ENCODE peak calls at places on chromosomes 4 and X, in four cellular contexts. P is NAMALWA, T is B cell, Y is left lung. L is an unnamed sample.

GRCh38 chr4:75255261-75255660 is 258.9 kb downstream of the RCHY1 start:
- DNase-seq in P (no peak), T (no peak), Y (no peak), L (no peak)

GRCh38 chr4:56004235-56004634 is 55.5 kb downstream of the CEP135 start:
- DNase-seq in P (no peak), T (no peak), Y (no peak), L (no peak)

GRCh38 chr4:139916041-139916440 is 237.9 kb downstream of the MAML3 start:
- DNase-seq in P (no peak), T (no peak), Y (no peak), L (no peak)

GRCh38 chr4:35934370-35934981 is 309.8 kb downstream of the ARAP2 start:
- DNase-seq in P (peak; percentile 58), T (no peak), Y (no peak), L (peak; percentile 59)

GRCh38 chrX:136975642-136976518 is 57.9 kb downstream of the GPR101 start:
- DNase-seq in P (no peak), T (no peak), Y (no peak), L (no peak)

GRCh38 chrX:126137899-126138298 is 28.2 kb downstream of the DCAF12L2 start:
- DNase-seq in P (peak; percentile 24), T (no peak), Y (no peak), L (peak; percentile 0)

GRCh38 chr4:54664400-54664799 is 6.6 kb downstream of the KIT start:
- DNase-seq in P (no peak), T (no peak), Y (no peak), L (no peak)

GRCh38 chr4:48109413-48110263 is 24.4 kb downstream of the TXK start:
- DNase-seq in P (peak; percentile 76), T (no peak), Y (no peak), L (peak; percentile 64)

GRCh38 chr4:83516042-83516772 is 19.7 kb upstream of the GPAT3 start:
- DNase-seq in P (no peak), T (no peak), Y (no peak), L (peak; percentile 95)

GRCh38 chrX:130165181-130165702 is 399 bp downstream of the AIFM1 start:
- DNase-seq in P (peak; percentile 50), T (no peak), Y (no peak), L (no peak)

GRCh38 chr4:84484274-84484673 is 14.8 kb downstream of the NKX6-1 start:
- DNase-seq in P (no peak), T (no peak), Y (no peak), L (no peak)

GRCh38 chr4:73828945-73829344 is 7.5 kb upstream of the CXCL6 start:
- DNase-seq in P (no peak), T (no peak), Y (no peak), L (peak; percentile 82)

GRCh38 chr4:42296196-42296595 is 101.1 kb upstream of the SHISA3 start:
- DNase-seq in P (no peak), T (no peak), Y (no peak), L (peak; percentile 49)

GRCh38 chr4:56469489-56470210 is 2.2 kb downstream of the SRP72 start:
- DNase-seq in P (no peak), T (no peak), Y (no peak), L (no peak)

GRCh38 chr4:158763462-158763861 is 5.4 kb upstream of the FNIP2 start:
- DNase-seq in P (no peak), T (no peak), Y (no peak), L (no peak)

GRCh38 chr4:92519727-92520126 is 216.0 kb downstream of the GRID2 start:
- DNase-seq in P (no peak), T (no peak), Y (no peak), L (no peak)

GRCh38 chrX:118495061-118495921 is at the start of gene DOCK11:
- DNase-seq in P (peak; percentile 79), T (peak; percentile 88), Y (peak; percentile 92), L (peak; percentile 69)

GRCh38 chr4:101678180-101678579 is 112.3 kb upstream of the BANK1 start:
- DNase-seq in P (no peak), T (no peak), Y (no peak), L (peak; percentile 10)

GRCh38 chr4:14916554-14917304 is 85.6 kb upstream of the CPEB2 start:
- DNase-seq in P (no peak), T (no peak), Y (no peak), L (peak; percentile 96)

GRCh38 chr4:1505511-1506451 is 99.5 kb upstream of the NKX1-1 start:
- DNase-seq in P (no peak), T (no peak), Y (peak; percentile 72), L (no peak)

GRCh38 chrX:102185967-102186720 is 29.0 kb upstream of the TCP11X1 start:
- DNase-seq in P (no peak), T (no peak), Y (no peak), L (no peak)

GRCh38 chr4:110540606-110541440 is 64.9 kb downstream of the ENPEP start:
- DNase-seq in P (no peak), T (no peak), Y (no peak), L (peak; percentile 98)

GRCh38 chrX:10052906-10053625 is 85.9 kb downstream of the CLDN34 start:
- DNase-seq in P (no peak), T (peak; percentile 43), Y (no peak), L (no peak)

GRCh38 chr4:13173974-13174373 is 310.2 kb downstream of the RAB28 start:
- DNase-seq in P (no peak), T (no peak), Y (no peak), L (no peak)

GRCh38 chr4:119190354-119190753 is 22.2 kb upstream of the USP53 start:
- DNase-seq in P (no peak), T (no peak), Y (no peak), L (no peak)

GRCh38 chrX:143296521-143296920 is 220.8 kb downstream of the SPANXN3 start:
- DNase-seq in P (no peak), T (no peak), Y (no peak), L (no peak)

GRCh38 chr4:84639143-84639542 is 56.2 kb downstream of the CDS1 start:
- DNase-seq in P (peak; percentile 6), T (no peak), Y (no peak), L (no peak)

GRCh38 chr4:3750334-3750733 is 15.9 kb upstream of the ADRA2C start:
- DNase-seq in P (no peak), T (no peak), Y (no peak), L (no peak)

GRCh38 chrX:136214551-136214950 is 36.6 kb downstream of the MAP7D3 start:
- DNase-seq in P (no peak), T (no peak), Y (no peak), L (peak; percentile 92)

GRCh38 chr4:20984011-20984836 is 284.0 kb downstream of the PACRGL start:
- DNase-seq in P (no peak), T (no peak), Y (peak; percentile 78), L (no peak)

GRCh38 chr4:8920969-8921368 is 49.3 kb upstream of the HMX1 start:
- DNase-seq in P (no peak), T (no peak), Y (no peak), L (no peak)

GRCh38 chr4:173448103-173448502 is 49.2 kb upstream of the SCRG1 start:
- DNase-seq in P (no peak), T (no peak), Y (no peak), L (no peak)

GRCh38 chr4:144374065-144374464 is 233.5 kb upstream of the GYPA start:
- DNase-seq in P (no peak), T (no peak), Y (no peak), L (no peak)

GRCh38 chr4:13261486-13262257 is 222.5 kb downstream of the RAB28 start:
- DNase-seq in P (no peak), T (no peak), Y (no peak), L (peak; percentile 42)

GRCh38 chrX:43969504-43970501 is 3.4 kb downstream of the NDP start:
- DNase-seq in P (no peak), T (no peak), Y (no peak), L (peak; percentile 83)

GRCh38 chr4:53790286-53790685 is 199.0 kb upstream of the LNX1 start:
- DNase-seq in P (no peak), T (no peak), Y (no peak), L (no peak)

GRCh38 chr4:150217192-150217591 is 138.9 kb downstream of the DCLK2 start:
- DNase-seq in P (no peak), T (no peak), Y (no peak), L (peak; percentile 60)

GRCh38 chr4:70236125-70236524 is 6.3 kb upstream of the CSN3 start:
- DNase-seq in P (no peak), T (no peak), Y (no peak), L (no peak)

GRCh38 chr4:74886490-74886889 is 46.4 kb upstream of the PARM1 start:
- DNase-seq in P (no peak), T (no peak), Y (no peak), L (peak; percentile 21)